ENCODE peak calls at places on chromosomes 4 and X, in seven cellular contexts. One of them, this sample, is unnamed.

GRCh38 chr4:123587983-123588494 is 191.4 kb downstream of the SPRY1 start:
- DNase-seq in upper lobe of right lung: no peak
- DNase-seq in ovary: no peak
- DNase-seq in AG09309: peak
- DNase-seq in lower lobe of right lung: no peak
- DNase-seq in AG04449: peak
- DNase-seq in fibroblast of mammary gland: no peak
- DNase-seq in this sample: peak

GRCh38 chr4:30461218-30461617 is 259.0 kb upstream of the PCDH7 start:
- DNase-seq in upper lobe of right lung: no peak
- DNase-seq in ovary: no peak
- DNase-seq in AG09309: no peak
- DNase-seq in lower lobe of right lung: no peak
- DNase-seq in AG04449: no peak
- DNase-seq in fibroblast of mammary gland: no peak
- DNase-seq in this sample: no peak

GRCh38 chrX:3295731-3296130 is 50.7 kb downstream of the MXRA5 start:
- DNase-seq in upper lobe of right lung: no peak
- DNase-seq in ovary: no peak
- DNase-seq in AG09309: no peak
- DNase-seq in lower lobe of right lung: no peak
- DNase-seq in AG04449: no peak
- DNase-seq in fibroblast of mammary gland: peak
- DNase-seq in this sample: peak

GRCh38 chr4:113837397-113837796 is 75.9 kb upstream of the CAMK2D start:
- DNase-seq in upper lobe of right lung: no peak
- DNase-seq in ovary: no peak
- DNase-seq in AG09309: peak
- DNase-seq in lower lobe of right lung: no peak
- DNase-seq in AG04449: peak
- DNase-seq in fibroblast of mammary gland: peak
- DNase-seq in this sample: no peak

GRCh38 chrX:20320461-20321159 is 53.9 kb upstream of the RPS6KA3 start:
- DNase-seq in upper lobe of right lung: no peak
- DNase-seq in ovary: no peak
- DNase-seq in AG09309: no peak
- DNase-seq in lower lobe of right lung: peak
- DNase-seq in AG04449: no peak
- DNase-seq in fibroblast of mammary gland: no peak
- DNase-seq in this sample: no peak

GRCh38 chr4:109425405-109425804 is 8.2 kb upstream of the SEC24B start:
- DNase-seq in upper lobe of right lung: no peak
- DNase-seq in ovary: no peak
- DNase-seq in AG09309: no peak
- DNase-seq in lower lobe of right lung: no peak
- DNase-seq in AG04449: no peak
- DNase-seq in fibroblast of mammary gland: no peak
- DNase-seq in this sample: no peak

GRCh38 chr4:105946771-105947170 is 51.5 kb downstream of the NPNT start:
- DNase-seq in upper lobe of right lung: no peak
- DNase-seq in ovary: no peak
- DNase-seq in AG09309: no peak
- DNase-seq in lower lobe of right lung: no peak
- DNase-seq in AG04449: no peak
- DNase-seq in fibroblast of mammary gland: no peak
- DNase-seq in this sample: no peak

GRCh38 chr4:178602833-178603232 is 1160.6 kb upstream of the AGA start:
- DNase-seq in upper lobe of right lung: no peak
- DNase-seq in ovary: no peak
- DNase-seq in AG09309: no peak
- DNase-seq in lower lobe of right lung: no peak
- DNase-seq in AG04449: no peak
- DNase-seq in fibroblast of mammary gland: no peak
- DNase-seq in this sample: no peak

GRCh38 chrX:19747672-19748610 is 139.5 kb downstream of the SH3KBP1 start:
- DNase-seq in upper lobe of right lung: no peak
- DNase-seq in ovary: no peak
- DNase-seq in AG09309: no peak
- DNase-seq in lower lobe of right lung: peak
- DNase-seq in AG04449: no peak
- DNase-seq in fibroblast of mammary gland: no peak
- DNase-seq in this sample: no peak

GRCh38 chr4:37884855-37885487 is 5.9 kb upstream of the TBC1D1 start:
- DNase-seq in upper lobe of right lung: no peak
- DNase-seq in ovary: no peak
- DNase-seq in AG09309: no peak
- DNase-seq in lower lobe of right lung: no peak
- DNase-seq in AG04449: no peak
- DNase-seq in fibroblast of mammary gland: no peak
- DNase-seq in this sample: no peak

GRCh38 chr4:185472063-185472542 is 570 bp upstream of the CCDC110 start:
- DNase-seq in upper lobe of right lung: no peak
- DNase-seq in ovary: no peak
- DNase-seq in AG09309: no peak
- DNase-seq in lower lobe of right lung: no peak
- DNase-seq in AG04449: no peak
- DNase-seq in fibroblast of mammary gland: no peak
- DNase-seq in this sample: no peak

GRCh38 chr4:170114636-170115035 is 24.9 kb upstream of the AADAT start:
- DNase-seq in upper lobe of right lung: no peak
- DNase-seq in ovary: no peak
- DNase-seq in AG09309: no peak
- DNase-seq in lower lobe of right lung: no peak
- DNase-seq in AG04449: no peak
- DNase-seq in fibroblast of mammary gland: no peak
- DNase-seq in this sample: no peak

GRCh38 chr4:184992422-184992821 is 25.9 kb upstream of the HELT start:
- DNase-seq in upper lobe of right lung: no peak
- DNase-seq in ovary: no peak
- DNase-seq in AG09309: no peak
- DNase-seq in lower lobe of right lung: no peak
- DNase-seq in AG04449: no peak
- DNase-seq in fibroblast of mammary gland: no peak
- DNase-seq in this sample: no peak

GRCh38 chrX:38318606-38319005 is 8.7 kb downstream of the RPGR start:
- DNase-seq in upper lobe of right lung: no peak
- DNase-seq in ovary: no peak
- DNase-seq in AG09309: no peak
- DNase-seq in lower lobe of right lung: no peak
- DNase-seq in AG04449: no peak
- DNase-seq in fibroblast of mammary gland: no peak
- DNase-seq in this sample: no peak

GRCh38 chr4:86233681-86234080 is 126.2 kb downstream of the MAPK10 start:
- DNase-seq in upper lobe of right lung: no peak
- DNase-seq in ovary: no peak
- DNase-seq in AG09309: no peak
- DNase-seq in lower lobe of right lung: no peak
- DNase-seq in AG04449: no peak
- DNase-seq in fibroblast of mammary gland: no peak
- DNase-seq in this sample: no peak

GRCh38 chr4:164768516-164768915 is 14.6 kb downstream of the SMIM31 start:
- DNase-seq in upper lobe of right lung: no peak
- DNase-seq in ovary: no peak
- DNase-seq in AG09309: no peak
- DNase-seq in lower lobe of right lung: no peak
- DNase-seq in AG04449: no peak
- DNase-seq in fibroblast of mammary gland: peak
- DNase-seq in this sample: no peak

GRCh38 chr4:88866862-88867550 is 169.4 kb upstream of the NAP1L5 start:
- DNase-seq in upper lobe of right lung: no peak
- DNase-seq in ovary: no peak
- DNase-seq in AG09309: no peak
- DNase-seq in lower lobe of right lung: no peak
- DNase-seq in AG04449: peak
- DNase-seq in fibroblast of mammary gland: peak
- DNase-seq in this sample: no peak

GRCh38 chrX:108088511-108088910 is 2.8 kb downstream of the PSMD10 start:
- DNase-seq in upper lobe of right lung: no peak
- DNase-seq in ovary: no peak
- DNase-seq in AG09309: no peak
- DNase-seq in lower lobe of right lung: no peak
- DNase-seq in AG04449: no peak
- DNase-seq in fibroblast of mammary gland: no peak
- DNase-seq in this sample: no peak

GRCh38 chrX:44675364-44676024 is 132.8 kb upstream of the FUNDC1 start:
- DNase-seq in upper lobe of right lung: no peak
- DNase-seq in ovary: peak
- DNase-seq in AG09309: peak
- DNase-seq in lower lobe of right lung: no peak
- DNase-seq in AG04449: peak
- DNase-seq in fibroblast of mammary gland: peak
- DNase-seq in this sample: no peak

GRCh38 chr4:156294577-156294976 is 340.9 kb upstream of the CTSO start:
- DNase-seq in upper lobe of right lung: no peak
- DNase-seq in ovary: no peak
- DNase-seq in AG09309: peak
- DNase-seq in lower lobe of right lung: no peak
- DNase-seq in AG04449: peak
- DNase-seq in fibroblast of mammary gland: peak
- DNase-seq in this sample: no peak

GRCh38 chr4:169345207-169345788 is 74.5 kb upstream of the SH3RF1 start:
- DNase-seq in upper lobe of right lung: no peak
- DNase-seq in ovary: no peak
- DNase-seq in AG09309: peak
- DNase-seq in lower lobe of right lung: no peak
- DNase-seq in AG04449: no peak
- DNase-seq in fibroblast of mammary gland: peak
- DNase-seq in this sample: no peak

GRCh38 chrX:154378059-154378798 is 866 bp upstream of the EMD start:
- DNase-seq in upper lobe of right lung: peak
- DNase-seq in ovary: peak
- DNase-seq in AG09309: no peak
- DNase-seq in lower lobe of right lung: peak
- DNase-seq in AG04449: no peak
- DNase-seq in fibroblast of mammary gland: peak
- DNase-seq in this sample: no peak
- H3K4me3 ChIP-seq in upper lobe of right lung: peak
- H3K4me3 ChIP-seq in ovary: peak
- H3K4me3 ChIP-seq in AG09309: peak
- H3K4me3 ChIP-seq in lower lobe of right lung: peak
- H3K4me3 ChIP-seq in AG04449: peak
- H3K4me3 ChIP-seq in fibroblast of mammary gland: peak
- H3K4me3 ChIP-seq in this sample: peak

GRCh38 chrX:70439016-70439415 is 5.6 kb upstream of the DLG3 start:
- DNase-seq in upper lobe of right lung: no peak
- DNase-seq in ovary: no peak
- DNase-seq in AG09309: no peak
- DNase-seq in lower lobe of right lung: no peak
- DNase-seq in AG04449: no peak
- DNase-seq in fibroblast of mammary gland: peak
- DNase-seq in this sample: no peak
- H3K4me3 ChIP-seq in upper lobe of right lung: no peak
- H3K4me3 ChIP-seq in ovary: no peak
- H3K4me3 ChIP-seq in AG09309: no peak
- H3K4me3 ChIP-seq in lower lobe of right lung: no peak
- H3K4me3 ChIP-seq in AG04449: no peak
- H3K4me3 ChIP-seq in fibroblast of mammary gland: no peak
- H3K4me3 ChIP-seq in this sample: no peak

GRCh38 chr4:150713251-150713650 is 131.3 kb downstream of the MAB21L2 start:
- DNase-seq in upper lobe of right lung: no peak
- DNase-seq in ovary: no peak
- DNase-seq in AG09309: no peak
- DNase-seq in lower lobe of right lung: no peak
- DNase-seq in AG04449: no peak
- DNase-seq in fibroblast of mammary gland: no peak
- DNase-seq in this sample: no peak

GRCh38 chr4:150717952-150718351 is 136.0 kb downstream of the MAB21L2 start:
- DNase-seq in upper lobe of right lung: no peak
- DNase-seq in ovary: no peak
- DNase-seq in AG09309: no peak
- DNase-seq in lower lobe of right lung: no peak
- DNase-seq in AG04449: no peak
- DNase-seq in fibroblast of mammary gland: no peak
- DNase-seq in this sample: no peak

GRCh38 chr4:150710770-150711375 is 128.9 kb downstream of the MAB21L2 start:
- DNase-seq in upper lobe of right lung: no peak
- DNase-seq in ovary: no peak
- DNase-seq in AG09309: no peak
- DNase-seq in lower lobe of right lung: no peak
- DNase-seq in AG04449: no peak
- DNase-seq in fibroblast of mammary gland: peak
- DNase-seq in this sample: no peak

DNA sequence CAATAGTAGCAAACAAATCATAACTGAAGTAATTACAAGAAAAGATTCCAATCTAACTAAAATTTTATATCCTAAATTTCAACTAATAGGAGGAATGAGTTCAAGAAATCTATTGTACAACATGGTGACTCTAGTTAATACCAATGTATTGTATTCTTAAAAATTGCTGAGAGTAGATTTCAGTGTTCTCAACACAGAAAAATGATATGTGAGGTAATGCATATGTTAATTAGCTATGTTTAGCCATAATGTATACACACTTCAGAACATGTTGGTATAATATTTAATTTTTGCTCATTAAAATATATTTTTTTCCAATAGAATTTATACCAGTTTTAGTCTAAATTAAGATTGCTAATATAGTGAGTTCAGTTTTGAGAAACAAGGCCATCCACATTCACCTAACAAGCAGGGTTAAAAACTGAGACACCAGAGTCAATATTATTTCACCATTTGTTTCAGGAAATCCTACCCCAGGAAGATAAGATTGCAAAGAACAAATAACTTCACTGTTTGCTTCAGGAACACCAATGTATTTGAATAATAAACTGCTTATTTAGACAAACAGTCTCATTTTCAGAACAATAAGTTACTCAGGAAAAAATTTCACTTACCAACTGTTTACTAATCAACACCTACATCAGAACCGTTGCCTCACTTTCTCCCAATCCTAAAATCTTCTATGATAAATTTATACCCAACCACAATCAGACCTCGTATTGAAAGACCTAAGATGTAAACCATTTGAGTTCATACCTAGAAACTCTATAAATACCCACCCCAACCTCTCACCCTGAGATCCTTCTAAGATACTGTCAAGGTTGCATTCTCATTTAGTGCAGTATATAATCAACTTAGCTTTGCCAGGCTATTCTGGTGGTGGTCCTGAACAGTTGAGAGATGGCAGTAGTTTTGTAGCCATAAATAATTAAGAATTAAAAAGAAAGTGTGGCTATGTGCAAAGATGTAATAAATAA is 132.8 kb downstream of the MAB21L2 start:
- DNase-seq in upper lobe of right lung: no peak
- DNase-seq in ovary: no peak
- DNase-seq in AG09309: no peak
- DNase-seq in lower lobe of right lung: no peak
- DNase-seq in AG04449: no peak
- DNase-seq in fibroblast of mammary gland: no peak
- DNase-seq in this sample: peak
- H3K4me3 ChIP-seq in upper lobe of right lung: no peak
- H3K4me3 ChIP-seq in ovary: no peak
- H3K4me3 ChIP-seq in AG09309: no peak
- H3K4me3 ChIP-seq in lower lobe of right lung: no peak
- H3K4me3 ChIP-seq in AG04449: no peak
- H3K4me3 ChIP-seq in fibroblast of mammary gland: no peak
- H3K4me3 ChIP-seq in this sample: peak

DNA sequence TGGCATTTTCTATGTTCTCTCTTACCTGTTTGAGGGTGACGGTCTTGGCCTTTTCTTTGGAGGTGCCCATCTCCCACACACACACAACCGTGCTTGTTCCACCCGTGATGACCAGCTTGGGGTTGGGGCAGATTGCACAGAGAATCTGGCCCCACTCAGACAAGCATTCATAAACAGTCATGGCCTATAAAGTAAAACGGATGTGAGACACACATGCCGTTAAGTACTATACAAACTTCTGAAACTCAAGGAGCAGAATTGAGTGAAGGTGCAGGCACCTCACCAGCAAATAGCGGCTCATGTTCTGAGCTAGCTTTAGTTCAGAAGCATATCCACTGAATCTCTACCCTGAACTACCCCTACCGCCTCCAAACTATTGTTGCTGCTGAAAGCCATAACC is 107.6 kb downstream of the CDS1 start:
- DNase-seq in upper lobe of right lung: no peak
- DNase-seq in ovary: no peak
- DNase-seq in AG09309: no peak
- DNase-seq in lower lobe of right lung: no peak
- DNase-seq in AG04449: no peak
- DNase-seq in fibroblast of mammary gland: no peak
- DNase-seq in this sample: no peak
- H3K4me3 ChIP-seq in upper lobe of right lung: no peak
- H3K4me3 ChIP-seq in ovary: no peak
- H3K4me3 ChIP-seq in AG09309: no peak
- H3K4me3 ChIP-seq in lower lobe of right lung: no peak
- H3K4me3 ChIP-seq in AG04449: no peak
- H3K4me3 ChIP-seq in fibroblast of mammary gland: no peak
- H3K4me3 ChIP-seq in this sample: no peak

This sample was measured in LNCaP clone FGC.